ENCODE peak calls at places on chromosomes 4 and X, in eight cellular contexts. One of them, this sample, is unnamed.

GRCh38 chrX:110316351-110317078 is 1.4 kb downstream of the AMMECR1 start:
- DNase-seq in tibial nerve: no peak
- DNase-seq in thoracic aorta: no peak
- DNase-seq in hepatocyte: no peak
- DNase-seq in CD8-positive, alpha-beta memory T cell: no peak
- DNase-seq in right atrium auricular region: no peak
- DNase-seq in keratinocyte: no peak
- DNase-seq in transverse colon: no peak
- DNase-seq in this sample: peak; percentile 0

GRCh38 chr4:121072836-121073362 is 564 bp upstream of the NDNF start:
- DNase-seq in transverse colon: peak; percentile 23
- DNase-seq in right atrium auricular region: no peak
- DNase-seq in keratinocyte: no peak
- DNase-seq in CD8-positive, alpha-beta memory T cell: no peak
- DNase-seq in thoracic aorta: no peak
- DNase-seq in tibial nerve: no peak
- DNase-seq in hepatocyte: peak; percentile 34
- DNase-seq in this sample: no peak

GRCh38 chrX:9160698-9161329 is 126.9 kb upstream of the FAM9B start:
- DNase-seq in tibial nerve: no peak
- DNase-seq in keratinocyte: no peak
- DNase-seq in hepatocyte: no peak
- DNase-seq in right atrium auricular region: no peak
- DNase-seq in transverse colon: no peak
- DNase-seq in thoracic aorta: no peak
- DNase-seq in CD8-positive, alpha-beta memory T cell: no peak
- DNase-seq in this sample: no peak

GRCh38 chr4:110622841-110623709 is at the start of gene PITX2:
- DNase-seq in right atrium auricular region: peak; percentile 66
- DNase-seq in thoracic aorta: no peak
- DNase-seq in transverse colon: peak; percentile 95
- DNase-seq in hepatocyte: peak; percentile 98
- DNase-seq in tibial nerve: no peak
- DNase-seq in keratinocyte: peak; percentile 17
- DNase-seq in CD8-positive, alpha-beta memory T cell: no peak
- DNase-seq in this sample: peak; percentile 97

GRCh38 chr4:112910109-112910736 is 139.2 kb upstream of the ANK2 start:
- DNase-seq in keratinocyte: no peak
- DNase-seq in thoracic aorta: no peak
- DNase-seq in right atrium auricular region: no peak
- DNase-seq in CD8-positive, alpha-beta memory T cell: no peak
- DNase-seq in transverse colon: no peak
- DNase-seq in hepatocyte: peak; percentile 21
- DNase-seq in tibial nerve: peak; percentile 38
- DNase-seq in this sample: no peak

GRCh38 chr4:90184560-90184959 is 57.4 kb downstream of the CCSER1 start:
- DNase-seq in tibial nerve: no peak
- DNase-seq in transverse colon: no peak
- DNase-seq in right atrium auricular region: no peak
- DNase-seq in hepatocyte: no peak
- DNase-seq in CD8-positive, alpha-beta memory T cell: no peak
- DNase-seq in keratinocyte: no peak
- DNase-seq in thoracic aorta: no peak
- DNase-seq in this sample: peak; percentile 25

GRCh38 chrX:107483976-107484726 is 34.7 kb downstream of the FRMPD3 start:
- DNase-seq in keratinocyte: no peak
- DNase-seq in CD8-positive, alpha-beta memory T cell: no peak
- DNase-seq in tibial nerve: no peak
- DNase-seq in right atrium auricular region: no peak
- DNase-seq in hepatocyte: peak; percentile 49
- DNase-seq in thoracic aorta: no peak
- DNase-seq in transverse colon: no peak
- DNase-seq in this sample: no peak

GRCh38 chrX:3711331-3711917 is 2.0 kb downstream of the PRKX start:
- DNase-seq in CD8-positive, alpha-beta memory T cell: peak; percentile 22
- DNase-seq in thoracic aorta: no peak
- DNase-seq in keratinocyte: no peak
- DNase-seq in hepatocyte: no peak
- DNase-seq in tibial nerve: no peak
- DNase-seq in transverse colon: peak; percentile 25
- DNase-seq in right atrium auricular region: no peak
- DNase-seq in this sample: peak; percentile 10

GRCh38 chr4:13355036-13355910 is 128.9 kb downstream of the RAB28 start:
- DNase-seq in tibial nerve: no peak
- DNase-seq in right atrium auricular region: no peak
- DNase-seq in CD8-positive, alpha-beta memory T cell: no peak
- DNase-seq in hepatocyte: no peak
- DNase-seq in keratinocyte: no peak
- DNase-seq in transverse colon: no peak
- DNase-seq in thoracic aorta: no peak
- DNase-seq in this sample: no peak

GRCh38 chr4:93687304-93687703 is 141.2 kb upstream of the ATOH1 start:
- DNase-seq in tibial nerve: no peak
- DNase-seq in transverse colon: no peak
- DNase-seq in thoracic aorta: no peak
- DNase-seq in keratinocyte: no peak
- DNase-seq in hepatocyte: no peak
- DNase-seq in CD8-positive, alpha-beta memory T cell: no peak
- DNase-seq in right atrium auricular region: no peak
- DNase-seq in this sample: no peak

GRCh38 chr4:5992171-5993062 is 25.8 kb downstream of the C4orf50 start:
- DNase-seq in keratinocyte: no peak
- DNase-seq in tibial nerve: no peak
- DNase-seq in CD8-positive, alpha-beta memory T cell: no peak
- DNase-seq in right atrium auricular region: no peak
- DNase-seq in transverse colon: no peak
- DNase-seq in thoracic aorta: no peak
- DNase-seq in hepatocyte: no peak
- DNase-seq in this sample: no peak

GRCh38 chr4:113106076-113106475 is 56.6 kb downstream of the ANK2 start:
- DNase-seq in hepatocyte: peak; percentile 68
- DNase-seq in right atrium auricular region: no peak
- DNase-seq in keratinocyte: no peak
- DNase-seq in thoracic aorta: no peak
- DNase-seq in tibial nerve: no peak
- DNase-seq in CD8-positive, alpha-beta memory T cell: no peak
- DNase-seq in transverse colon: no peak
- DNase-seq in this sample: peak; percentile 29

GRCh38 chr4:139555705-139556070 is 331 bp downstream of the SETD7 start:
- DNase-seq in right atrium auricular region: peak; percentile 65
- DNase-seq in tibial nerve: peak; percentile 37
- DNase-seq in keratinocyte: no peak
- DNase-seq in CD8-positive, alpha-beta memory T cell: no peak
- DNase-seq in transverse colon: peak; percentile 49
- DNase-seq in thoracic aorta: no peak
- DNase-seq in hepatocyte: peak; percentile 58
- DNase-seq in this sample: peak; percentile 43

GRCh38 chrX:14125451-14125850 is 95.8 kb upstream of the GEMIN8 start:
- DNase-seq in transverse colon: no peak
- DNase-seq in tibial nerve: no peak
- DNase-seq in right atrium auricular region: no peak
- DNase-seq in hepatocyte: no peak
- DNase-seq in CD8-positive, alpha-beta memory T cell: no peak
- DNase-seq in thoracic aorta: no peak
- DNase-seq in keratinocyte: no peak
- DNase-seq in this sample: no peak

GRCh38 chrX:112642349-112642748 is 37.4 kb downstream of the LHFPL1 start:
- DNase-seq in hepatocyte: peak; percentile 77
- DNase-seq in thoracic aorta: no peak
- DNase-seq in keratinocyte: no peak
- DNase-seq in transverse colon: peak; percentile 9
- DNase-seq in right atrium auricular region: no peak
- DNase-seq in CD8-positive, alpha-beta memory T cell: no peak
- DNase-seq in tibial nerve: peak; percentile 25
- DNase-seq in this sample: peak; percentile 32

GRCh38 chr4:48974979-48975640 is 11.0 kb upstream of the CWH43 start:
- DNase-seq in right atrium auricular region: no peak
- DNase-seq in transverse colon: no peak
- DNase-seq in tibial nerve: no peak
- DNase-seq in hepatocyte: no peak
- DNase-seq in thoracic aorta: no peak
- DNase-seq in CD8-positive, alpha-beta memory T cell: no peak
- DNase-seq in keratinocyte: no peak
- DNase-seq in this sample: no peak

GRCh38 chrX:38803286-38803608 is 2.0 kb downstream of the MID1IP1 start:
- DNase-seq in hepatocyte: no peak
- DNase-seq in transverse colon: no peak
- DNase-seq in CD8-positive, alpha-beta memory T cell: no peak
- DNase-seq in tibial nerve: no peak
- DNase-seq in right atrium auricular region: no peak
- DNase-seq in keratinocyte: no peak
- DNase-seq in thoracic aorta: no peak
- DNase-seq in this sample: no peak

GRCh38 chr4:143254479-143255216 is 69.9 kb downstream of the USP38 start:
- DNase-seq in right atrium auricular region: no peak
- DNase-seq in CD8-positive, alpha-beta memory T cell: no peak
- DNase-seq in thoracic aorta: no peak
- DNase-seq in tibial nerve: peak; percentile 57
- DNase-seq in keratinocyte: no peak
- DNase-seq in transverse colon: no peak
- DNase-seq in hepatocyte: no peak
- DNase-seq in this sample: no peak

DNA sequence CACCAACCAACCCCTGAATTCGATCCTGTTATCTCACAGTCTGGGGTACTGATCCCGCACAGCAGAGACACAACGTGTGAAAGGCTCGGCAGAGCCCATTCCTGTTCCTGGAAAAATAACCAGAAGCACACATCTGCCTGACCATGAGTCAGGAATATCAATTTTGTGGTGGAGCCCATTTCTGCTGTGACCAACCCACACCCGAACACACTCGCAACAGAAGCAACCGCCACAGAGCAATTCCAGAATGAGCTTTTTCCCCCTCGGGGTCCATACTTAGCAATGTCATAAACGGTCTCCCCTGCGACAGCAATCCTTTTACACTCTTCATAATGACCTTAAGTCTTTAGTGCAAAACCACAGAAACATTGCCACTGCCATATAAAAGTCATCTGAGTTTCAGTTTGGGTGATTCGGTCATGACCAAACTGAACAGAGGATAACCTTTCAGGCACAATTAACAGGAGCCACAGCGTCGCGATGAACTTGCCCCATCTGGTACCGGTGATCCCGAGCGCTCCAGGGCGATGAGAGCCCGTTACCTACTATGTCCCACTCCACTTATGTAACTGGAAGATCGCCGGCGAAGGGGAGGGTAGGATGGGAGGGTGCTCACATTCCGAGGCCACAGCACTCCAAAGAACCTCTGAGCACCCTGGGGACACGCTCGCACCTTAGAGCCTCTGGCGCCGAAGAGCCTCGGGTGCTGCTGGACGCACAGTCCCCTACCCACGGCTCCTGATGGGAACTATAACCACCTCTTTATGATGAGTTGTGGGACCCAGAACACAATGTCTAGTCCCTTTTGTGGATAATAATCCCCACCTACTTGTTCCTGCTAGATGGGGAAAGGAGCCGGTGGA is 1.1 kb downstream of the MECP2 start:
- DNase-seq in transverse colon: no peak
- DNase-seq in CD8-positive, alpha-beta memory T cell: no peak
- DNase-seq in hepatocyte: peak; percentile 21
- DNase-seq in right atrium auricular region: no peak
- DNase-seq in keratinocyte: no peak
- DNase-seq in tibial nerve: no peak
- DNase-seq in thoracic aorta: no peak
- DNase-seq in this sample: peak; percentile 5
- H3K27me3 ChIP-seq in transverse colon: no peaks in the 10 kb centered on the region
- H3K27me3 ChIP-seq in CD8-positive, alpha-beta memory T cell: no peaks in the 10 kb centered on the region
- H3K27me3 ChIP-seq in hepatocyte: no peaks in the 10 kb centered on the region
- H3K27me3 ChIP-seq in right atrium auricular region: no peaks in the 10 kb centered on the region
- H3K27me3 ChIP-seq in keratinocyte: no peaks in the 10 kb centered on the region
- H3K27me3 ChIP-seq in tibial nerve: no peaks in the 10 kb centered on the region
- H3K27me3 ChIP-seq in thoracic aorta: no peaks in the 10 kb centered on the region
- H3K27me3 ChIP-seq in this sample: no peaks in the 10 kb centered on the region

GRCh38 chrX:50484662-50485061 is 14.0 kb upstream of the DGKK start:
- DNase-seq in transverse colon: no peak
- DNase-seq in hepatocyte: no peak
- DNase-seq in CD8-positive, alpha-beta memory T cell: no peak
- DNase-seq in thoracic aorta: no peak
- DNase-seq in tibial nerve: no peak
- DNase-seq in right atrium auricular region: no peak
- DNase-seq in keratinocyte: no peak
- DNase-seq in this sample: no peak
- H3K4me3 ChIP-seq in transverse colon: no peak overlapping the region
- H3K4me3 ChIP-seq in hepatocyte: no peak overlapping the region
- H3K4me3 ChIP-seq in CD8-positive, alpha-beta memory T cell: no peak overlapping the region
- H3K4me3 ChIP-seq in thoracic aorta: no peak overlapping the region
- H3K4me3 ChIP-seq in tibial nerve: no peak overlapping the region
- H3K4me3 ChIP-seq in right atrium auricular region: no peak overlapping the region
- H3K4me3 ChIP-seq in keratinocyte: no peak overlapping the region
- H3K4me3 ChIP-seq in this sample: no peak overlapping the region

DNA sequence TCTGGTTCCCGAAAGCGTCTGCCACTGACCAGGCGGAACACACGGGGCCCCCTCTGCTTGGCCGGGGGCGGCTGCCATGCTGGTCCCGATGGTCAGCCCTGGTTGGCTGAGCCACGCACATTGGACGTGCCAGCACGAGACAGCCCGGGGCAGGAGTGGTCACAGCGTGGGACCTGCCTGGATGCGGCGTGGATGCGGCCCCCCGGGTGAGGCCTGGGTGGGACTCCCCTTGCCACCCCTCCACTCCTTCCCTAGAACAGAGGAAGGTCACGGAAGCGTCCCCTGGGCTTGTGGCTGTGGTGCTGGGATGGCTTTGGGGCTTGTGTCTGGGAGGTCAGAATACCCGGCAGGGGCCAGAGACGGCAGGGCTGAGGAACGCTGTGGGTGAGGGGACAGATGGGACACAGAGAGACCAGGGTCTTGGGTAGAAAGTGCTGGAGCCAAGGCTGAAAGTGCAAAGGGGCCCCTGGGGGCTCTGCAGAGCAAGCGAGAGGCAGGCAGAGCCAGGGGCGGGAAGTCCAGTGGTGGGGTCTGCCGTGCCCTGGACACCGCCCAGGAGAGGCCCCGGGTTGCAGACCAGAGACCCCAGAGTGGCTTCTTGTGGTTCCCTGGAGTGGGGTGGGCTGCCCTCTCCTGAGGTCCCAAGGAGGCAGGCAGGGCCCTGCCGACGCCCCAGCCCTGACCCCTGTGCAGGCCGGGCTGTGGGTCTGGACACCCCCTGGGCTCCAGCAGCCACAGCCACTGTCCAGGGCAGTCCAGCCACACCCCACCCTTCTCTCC is 8.6 kb upstream of the CPLX1 start:
- DNase-seq in hepatocyte: no peak
- DNase-seq in tibial nerve: no peak
- DNase-seq in CD8-positive, alpha-beta memory T cell: no peak
- DNase-seq in thoracic aorta: no peak
- DNase-seq in transverse colon: no peak
- DNase-seq in keratinocyte: no peak
- DNase-seq in right atrium auricular region: no peak
- DNase-seq in this sample: no peak
- H3K9me3 ChIP-seq in hepatocyte: no peaks in the 10 kb centered on the region
- H3K9me3 ChIP-seq in tibial nerve: no peaks in the 10 kb centered on the region
- H3K9me3 ChIP-seq in CD8-positive, alpha-beta memory T cell: peaks cover 8% of the 10 kb centered on the region
- H3K9me3 ChIP-seq in thoracic aorta: peaks cover 16% of the 10 kb centered on the region
- H3K9me3 ChIP-seq in transverse colon: peaks cover 12% of the 10 kb centered on the region
- H3K9me3 ChIP-seq in keratinocyte: peaks cover 3% of the 10 kb centered on the region
- H3K9me3 ChIP-seq in right atrium auricular region: peaks cover 5% of the 10 kb centered on the region
- H3K9me3 ChIP-seq in this sample: peaks cover 3% of the 10 kb centered on the region

DNA sequence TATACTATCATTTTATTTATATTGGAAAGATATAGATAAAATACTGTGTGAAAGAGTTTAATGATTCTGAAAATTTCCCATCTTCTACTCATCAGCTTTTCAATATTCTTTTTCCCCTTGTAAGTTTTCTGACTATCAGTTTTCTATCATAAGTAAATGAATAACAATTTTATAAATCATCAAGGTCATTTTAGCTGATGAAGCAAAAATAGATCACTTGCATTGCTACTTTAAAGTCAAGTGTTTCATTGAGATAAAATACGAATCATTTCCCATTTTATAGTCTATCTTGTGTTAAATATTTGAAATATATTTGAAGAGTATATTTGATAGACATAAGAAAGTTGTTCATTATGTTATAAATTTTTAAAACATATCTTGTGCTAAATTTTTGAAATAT is 811.0 kb upstream of the GALNTL6 start:
- DNase-seq in CD8-positive, alpha-beta memory T cell: no peak
- DNase-seq in transverse colon: no peak
- DNase-seq in right atrium auricular region: no peak
- DNase-seq in keratinocyte: no peak
- DNase-seq in thoracic aorta: no peak
- DNase-seq in tibial nerve: no peak
- DNase-seq in hepatocyte: no peak
- DNase-seq in this sample: no peak
- H3K27me3 ChIP-seq in CD8-positive, alpha-beta memory T cell: no peaks in the 10 kb centered on the region
- H3K27me3 ChIP-seq in transverse colon: no peaks in the 10 kb centered on the region
- H3K27me3 ChIP-seq in right atrium auricular region: no peaks in the 10 kb centered on the region
- H3K27me3 ChIP-seq in keratinocyte: no peaks in the 10 kb centered on the region
- H3K27me3 ChIP-seq in thoracic aorta: no peaks in the 10 kb centered on the region
- H3K27me3 ChIP-seq in tibial nerve: no peaks in the 10 kb centered on the region
- H3K27me3 ChIP-seq in hepatocyte: no peaks in the 10 kb centered on the region
- H3K27me3 ChIP-seq in this sample: no peaks in the 10 kb centered on the region

This sample was measured in small intestine.